ENCODE peak calls at places on chromosomes 16 and 17, in nine cellular contexts. K is stomach, B is psoas muscle, V is IMR-90, C is adrenal gland, D is transverse colon, U is Peyer's patch, O is heart left ventricle, X is left ventricle myocardium inferior. Y is an unnamed sample. For H3K27me3, the result is how much of the 10 kb centered on the place peaks cover.

GRCh38 chr17:78766743-78767294 is 15.3 kb downstream of the CYTH1 start:
- DNase-seq in U (no peak), K (no peak), O (no peak), C (no peak), V (no peak), D (no peak), X (no peak), B (no peak), Y (no peak)

GRCh38 chr17:8740486-8740885 is 4.2 kb downstream of the CCDC42 start:
- DNase-seq in O (no peak), C (no peak), U (no peak), B (no peak), X (no peak), K (no peak), D (peak), V (no peak), Y (peak)

GRCh38 chr16:54163197-54163843 is 123.3 kb downstream of the IRX3 start:
- DNase-seq in K (no peak), V (no peak), X (no peak), C (no peak), O (no peak), U (no peak), B (no peak), D (no peak), Y (no peak)

GRCh38 chr16:81647527-81647926 is 131.6 kb upstream of the PLCG2 start:
- DNase-seq in O (no peak), K (no peak), B (no peak), V (peak), U (no peak), X (no peak), D (no peak), C (no peak), Y (no peak)

GRCh38 chr17:63443053-63443452 is 3.1 kb downstream of the CYB561 start:
- DNase-seq in C (no peak), U (no peak), O (no peak), V (no peak), B (no peak), K (no peak), X (no peak), D (no peak), Y (no peak)

GRCh38 chr16:78269251-78269650 is 169.8 kb downstream of the WWOX start:
- DNase-seq in O (no peak), V (no peak), X (no peak), B (no peak), D (no peak), C (no peak), U (no peak), K (no peak), Y (no peak)

GRCh38 chr17:52024296-52024870 is 134.1 kb downstream of the CA10 start:
- DNase-seq in B (no peak), U (no peak), C (no peak), D (no peak), X (no peak), O (no peak), K (no peak), V (no peak), Y (no peak)

GRCh38 chr16:88924834-88925539 is 52.0 kb downstream of the CBFA2T3 start:
- DNase-seq in B (peak), O (no peak), D (no peak), U (no peak), C (peak), V (peak), K (no peak), X (no peak), Y (no peak)

GRCh38 chr16:69448470-69449193 is 24.2 kb downstream of the CYB5B start:
- DNase-seq in D (no peak), V (peak), O (no peak), B (no peak), K (no peak), U (no peak), X (no peak), C (no peak), Y (no peak)

GRCh38 chr16:77437859-77438258 is 3.0 kb upstream of the ADAMTS18 start:
- DNase-seq in O (no peak), B (no peak), V (no peak), D (no peak), C (no peak), U (no peak), K (no peak), X (no peak), Y (no peak)

GRCh38 chr16:88611220-88611821 is 27.1 kb upstream of the IL17C start:
- DNase-seq in O (no peak), D (no peak), X (no peak), K (no peak), B (no peak), C (no peak), U (no peak), V (no peak), Y (no peak)

GRCh38 chr16:2715519-2715918 is 4.5 kb downstream of the PRSS27 start:
- DNase-seq in O (peak), C (peak), D (peak), U (peak), X (peak), V (peak), K (peak), B (peak), Y (peak)

GRCh38 chr17:17416400-17417360 is 60.1 kb upstream of the MED9 start:
- DNase-seq in V (peak), U (no peak), C (peak), O (peak), D (no peak), K (peak), B (no peak), X (peak), Y (no peak)

GRCh38 chr16:30518552-30518951 is 7.8 kb downstream of the ZNF768 start:
- DNase-seq in X (no peak), B (no peak), U (no peak), K (no peak), D (no peak), O (no peak), V (no peak), C (no peak), Y (no peak)
- TF ChIP-seq CTCF in X (no peak), B (no peak), U (no peak), K (no peak), D (no peak), O (no peak), V (no peak), C (no peak), Y (no peak)

DNA sequence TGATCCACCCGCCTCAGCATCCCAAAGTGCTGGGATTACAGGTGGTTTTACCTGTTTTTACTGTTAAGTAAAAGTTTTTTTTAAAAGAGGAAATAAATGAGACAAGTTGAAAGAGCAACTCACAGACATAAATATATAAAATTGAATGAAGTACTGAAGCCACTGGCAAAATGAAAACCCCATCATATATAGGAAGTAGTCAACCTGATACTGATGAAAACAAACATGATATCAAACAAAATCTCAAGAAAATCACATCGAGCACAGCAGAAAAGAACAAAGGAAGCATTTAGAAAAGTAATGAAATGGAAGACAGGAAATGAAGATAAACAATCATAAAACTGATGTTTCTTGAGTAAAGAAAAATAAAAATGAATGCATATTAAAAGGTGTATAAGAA is 31.7 kb downstream of the UBE2G1 start:
- DNase-seq in V (no peak), D (no peak), K (no peak), C (no peak), B (no peak), O (no peak), X (no peak), U (no peak), Y (no peak)
- H3K27ac ChIP-seq in V (no peak), D (no peak), K (no peak), C (no peak), B (peak), O (no peak), X (no peak), U (no peak), Y (peak)

GRCh38 chr17:39223907-39224777 is 1.6 kb downstream of the STAC2 start:
- DNase-seq in O (no peak), X (no peak), U (no peak), D (no peak), K (no peak), C (no peak), V (no peak), B (no peak), Y (no peak)

GRCh38 chr17:39225308-39225973 is at the start of gene STAC2:
- DNase-seq in U (no peak), X (no peak), V (no peak), C (no peak), O (no peak), K (no peak), D (no peak), B (no peak), Y (no peak)

GRCh38 chr17:39222866-39223834 is 2.6 kb downstream of the STAC2 start:
- DNase-seq in D (no peak), O (no peak), X (no peak), B (no peak), U (no peak), V (no peak), K (no peak), C (no peak), Y (no peak)

GRCh38 chr17:39225974-39226683 is 384 bp upstream of the STAC2 start:
- DNase-seq in K (peak), C (peak), O (peak), U (no peak), X (peak), D (peak), B (peak), V (peak), Y (no peak)

GRCh38 chr17:39224778-39225307 is 902 bp downstream of the STAC2 start:
- DNase-seq in K (no peak), U (no peak), X (no peak), D (no peak), O (no peak), C (no peak), V (no peak), B (no peak), Y (no peak)
- H3K27me3 ChIP-seq in K (under half), U (under half), X (half or more), D (half or more), O (under half), C (under half), V (half or more), B (under half), Y (under half)

GRCh38 chr16:534856-535445 is 7.4 kb downstream of the CAPN15 start:
- DNase-seq in B (peak), U (no peak), K (no peak), V (no peak), C (no peak), O (no peak), X (no peak), D (no peak), Y (no peak)

GRCh38 chr16:531494-532125 is 4.1 kb downstream of the CAPN15 start:
- DNase-seq in X (no peak), K (no peak), B (no peak), O (no peak), D (no peak), U (no peak), C (no peak), V (no peak), Y (no peak)

GRCh38 chr16:535446-536405 is 8.2 kb downstream of the CAPN15 start:
- DNase-seq in X (no peak), O (peak), K (peak), B (peak), D (peak), V (peak), U (peak), C (peak), Y (no peak)

GRCh38 chr16:534089-534635 is 6.7 kb downstream of the CAPN15 start:
- DNase-seq in D (peak), K (peak), U (peak), C (no peak), B (peak), V (no peak), X (no peak), O (no peak), Y (no peak)

GRCh38 chr16:533391-534088 is 6.0 kb downstream of the CAPN15 start:
- DNase-seq in B (no peak), O (no peak), K (peak), D (peak), U (peak), C (no peak), X (no peak), V (no peak), Y (no peak)
- TF ChIP-seq CTCF in B (no peak), O (no peak), K (no peak), D (no peak), U (no peak), C (peak), X (no peak), V (no peak), Y (no peak)

GRCh38 chr17:45130640-45131293 is 1.5 kb downstream of the PLCD3 start:
- DNase-seq in U (no peak), V (no peak), C (no peak), X (no peak), O (no peak), D (peak), B (no peak), K (no peak), Y (no peak)

GRCh38 chr17:45131616-45132301 is 556 bp downstream of the PLCD3 start:
- DNase-seq in B (peak), D (peak), O (peak), C (peak), V (no peak), U (peak), K (peak), X (peak), Y (peak)

GRCh38 chr17:45132302-45132568 is at the start of gene PLCD3:
- DNase-seq in B (no peak), D (no peak), K (no peak), O (no peak), U (no peak), V (no peak), X (peak), C (no peak), Y (no peak)

GRCh38 chr17:45131294-45131615 is 1.1 kb downstream of the PLCD3 start:
- DNase-seq in B (no peak), D (no peak), C (no peak), U (no peak), V (no peak), O (no peak), X (no peak), K (no peak), Y (no peak)

GRCh38 chr17:45132569-45133463 is 501 bp upstream of the PLCD3 start:
- DNase-seq in D (peak), C (peak), U (peak), O (peak), K (peak), V (peak), X (peak), B (peak), Y (peak)
- H3K27ac ChIP-seq in D (peak), C (peak), U (peak), O (peak), K (peak), V (peak), X (peak), B (peak), Y (peak)

GRCh38 chr17:72264682-72265405 is 144.0 kb downstream of the SOX9 start:
- DNase-seq in U (no peak), X (no peak), B (no peak), D (no peak), V (no peak), C (no peak), K (no peak), O (no peak), Y (no peak)

GRCh38 chr17:72262748-72263147 is 141.9 kb downstream of the SOX9 start:
- DNase-seq in D (no peak), O (no peak), K (no peak), V (no peak), X (no peak), B (no peak), U (no peak), C (no peak), Y (no peak)

GRCh38 chr17:72267601-72268000 is 146.8 kb downstream of the SOX9 start:
- DNase-seq in K (no peak), X (no peak), D (no peak), V (no peak), B (no peak), O (no peak), U (no peak), C (no peak), Y (no peak)

GRCh38 chr17:72270530-72270929 is 149.7 kb downstream of the SOX9 start:
- DNase-seq in X (peak), K (no peak), B (peak), V (peak), C (no peak), U (no peak), O (peak), D (no peak), Y (no peak)

DNA sequence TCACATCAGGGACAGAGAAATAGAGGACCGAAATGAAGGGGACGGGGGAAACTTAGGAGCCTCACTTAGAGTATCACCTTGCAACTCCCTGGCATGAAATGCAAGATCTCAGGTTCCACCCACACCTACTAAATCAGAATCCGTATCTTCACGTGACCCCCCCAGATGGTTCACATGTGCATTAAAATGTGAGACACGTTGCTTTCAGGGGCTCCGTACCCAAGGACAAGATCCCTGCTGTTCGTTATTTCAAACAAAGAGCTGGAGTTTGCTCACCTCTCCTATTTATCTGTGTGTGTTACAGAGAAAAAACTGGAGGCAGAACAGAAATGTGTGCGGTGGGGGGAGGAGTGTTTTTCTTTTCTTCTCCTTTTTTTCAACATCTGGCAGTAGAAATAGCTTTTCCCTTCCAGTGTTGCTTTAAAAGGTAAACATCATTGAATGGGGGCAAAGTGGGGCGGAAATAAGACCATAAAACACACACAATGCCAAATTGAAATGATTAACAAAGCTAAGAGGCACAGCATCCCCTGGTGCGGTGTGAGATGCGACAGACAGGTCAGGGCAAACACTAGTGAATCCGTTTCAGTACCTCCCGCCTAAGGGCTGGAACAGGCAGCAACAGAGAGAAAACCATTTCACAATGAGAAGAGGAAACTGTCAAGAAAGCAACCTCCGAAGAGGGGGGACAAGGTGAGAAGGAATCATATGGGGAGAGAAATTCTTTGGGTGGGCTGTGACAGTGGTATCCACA is 145.5 kb downstream of the SOX9 start:
- DNase-seq in C (no peak), B (no peak), V (no peak), D (no peak), U (no peak), O (no peak), K (no peak), X (no peak), Y (no peak)
- H3K27me3 ChIP-seq in C (under half), B (under half), V (under half), D (under half), U (under half), O (under half), K (under half), X (under half), Y (under half)

GRCh38 chr16:527015-527903 is at the start of gene CAPN15:
- DNase-seq in U (peak), B (peak), X (peak), O (peak), C (peak), D (peak), V (peak), K (peak), Y (peak)
- TF ChIP-seq CTCF in U (no peak), B (no peak), X (peak), O (peak), C (peak), D (peak), V (no peak), K (peak), Y (no peak)

GRCh38 chr17:83086197-83086880 is 6.9 kb downstream of the METRNL start:
- DNase-seq in X (no peak), V (peak), U (no peak), D (no peak), C (no peak), B (no peak), K (no peak), O (no peak), Y (no peak)
- H3K27ac ChIP-seq in X (no peak), V (peak), U (no peak), D (no peak), C (no peak), B (no peak), K (peak), O (peak), Y (no peak)

GRCh38 chr17:80441133-80441578 is 26.2 kb downstream of the ENDOV start:
- DNase-seq in X (peak), U (no peak), O (no peak), C (peak), K (no peak), V (peak), B (peak), D (no peak), Y (peak)
- H3K27me3 ChIP-seq in X (under half), U (under half), O (under half), C (under half), K (under half), V (under half), B (under half), D (under half), Y (under half)

Y was measured in CD4-positive, alpha-beta T cell.